ENCODE peak calls at places on chromosomes 12 and 14, in four cellular contexts. I, T, F and L are unnamed samples.

GRCh38 chr14:60482743-60483142 is 3.1 kb downstream of the C14orf39 start:
- DNase-seq in T (no peak), I (no peak), F (no peak), L (peak)

GRCh38 chr14:97380539-97380941 is 583.4 kb downstream of the VRK1 start:
- DNase-seq in F (peak), T (no peak), I (no peak), L (no peak)

GRCh38 chr12:124754949-124755800 is 108.5 kb downstream of the SCARB1 start:
- DNase-seq in I (no peak), F (no peak), T (no peak), L (peak)

GRCh38 chr14:74029136-74029535 is 10.0 kb downstream of the BBOF1 start:
- DNase-seq in T (no peak), F (no peak), I (no peak), L (no peak)

GRCh38 chr14:49966304-49966809 is 73.5 kb downstream of the ARF6 start:
- DNase-seq in T (no peak), I (no peak), F (peak), L (no peak)

GRCh38 chr12:47110011-47110541 is 30.3 kb upstream of the AMIGO2 start:
- DNase-seq in T (no peak), F (no peak), I (no peak), L (no peak)

GRCh38 chr14:33589334-33589733 is 361.5 kb downstream of the EGLN3 start:
- DNase-seq in F (no peak), I (no peak), T (no peak), L (peak)

GRCh38 chr14:37054869-37055268 is 117.5 kb downstream of the SLC25A21 start:
- DNase-seq in F (no peak), I (no peak), T (no peak), L (no peak)

GRCh38 chr12:88255847-88256246 is 113.7 kb downstream of the TMTC3 start:
- DNase-seq in F (no peak), I (no peak), T (no peak), L (no peak)

GRCh38 chr12:108270035-108270840 is 68.9 kb downstream of the CMKLR1 start:
- DNase-seq in T (no peak), F (no peak), I (no peak), L (no peak)

GRCh38 chr12:114168061-114168460 is 201.9 kb upstream of the RBM19 start:
- DNase-seq in F (no peak), I (no peak), T (no peak), L (peak)
- TF ChIP-seq ELK1 in F (no peak), I (no peak), T (no peak), L (no peak)

GRCh38 chr14:53652068-53652467 is 304.6 kb downstream of the BMP4 start:
- DNase-seq in I (no peak), T (no peak), F (no peak), L (no peak)

DNA sequence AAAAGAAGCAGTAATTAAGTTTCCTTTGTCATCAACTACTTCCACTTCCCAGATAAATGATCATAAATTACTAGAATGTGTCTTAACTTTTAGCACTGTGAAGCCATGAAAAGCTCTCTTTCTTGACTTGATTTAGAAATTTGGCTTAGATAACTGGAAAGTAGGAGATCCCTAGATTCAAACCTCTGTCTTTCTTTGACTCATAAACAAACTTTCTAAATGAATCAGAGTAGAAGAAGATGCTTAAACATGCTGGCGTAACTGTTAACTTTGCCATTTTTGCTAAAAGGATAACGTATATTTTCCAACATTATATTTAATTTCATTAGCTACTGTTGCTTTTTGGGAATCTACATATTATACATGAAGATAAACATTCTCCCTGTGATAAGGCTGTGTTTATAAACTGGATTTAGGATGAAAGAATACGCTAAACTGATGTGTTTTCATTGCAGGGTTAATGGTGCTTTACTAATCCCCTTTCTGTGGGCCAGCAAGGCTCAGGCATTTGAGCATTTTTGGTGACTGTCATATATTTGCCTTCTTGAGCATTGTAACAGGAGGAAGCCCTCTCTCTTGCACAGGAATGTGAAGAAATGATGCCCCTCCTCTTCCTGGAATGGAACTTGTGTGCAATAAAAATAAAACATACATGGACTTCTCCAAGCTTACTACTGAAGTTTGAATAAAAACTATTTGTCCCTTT is 301.4 kb downstream of the BMP4 start:
- DNase-seq in I (no peak), T (no peak), F (no peak), L (no peak)
- TF ChIP-seq ELK1 in I (no peak), T (no peak), F (no peak), L (no peak)

GRCh38 chr12:123336530-123336929 is 28.1 kb downstream of the SBNO1 start:
- DNase-seq in T (no peak), I (no peak), F (no peak), L (no peak)

GRCh38 chr12:123335490-123335889 is 29.2 kb downstream of the SBNO1 start:
- DNase-seq in I (no peak), F (no peak), T (no peak), L (no peak)

DNA sequence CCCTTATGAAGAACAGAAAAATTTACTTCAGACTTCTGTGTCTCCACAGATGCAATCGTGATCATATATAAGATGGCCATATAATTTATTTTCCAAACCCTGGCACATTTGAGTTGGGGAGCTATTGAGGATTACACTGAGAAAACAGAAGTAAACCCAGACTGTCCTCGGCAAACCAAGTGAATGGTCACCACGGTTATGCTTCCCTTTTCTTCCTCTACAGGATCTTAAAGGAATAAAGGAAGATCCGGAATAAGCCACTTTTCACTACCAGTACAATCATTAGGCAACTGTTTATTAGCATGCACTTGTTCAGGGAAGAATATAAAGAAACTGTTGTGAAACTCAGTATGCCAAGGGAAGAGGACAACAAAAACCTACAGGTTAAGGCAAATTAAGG is 27.6 kb downstream of the SBNO1 start:
- DNase-seq in I (no peak), F (no peak), T (no peak), L (no peak)
- TF ChIP-seq ELK1 in I (no peak), F (no peak), T (no peak), L (no peak)

DNA sequence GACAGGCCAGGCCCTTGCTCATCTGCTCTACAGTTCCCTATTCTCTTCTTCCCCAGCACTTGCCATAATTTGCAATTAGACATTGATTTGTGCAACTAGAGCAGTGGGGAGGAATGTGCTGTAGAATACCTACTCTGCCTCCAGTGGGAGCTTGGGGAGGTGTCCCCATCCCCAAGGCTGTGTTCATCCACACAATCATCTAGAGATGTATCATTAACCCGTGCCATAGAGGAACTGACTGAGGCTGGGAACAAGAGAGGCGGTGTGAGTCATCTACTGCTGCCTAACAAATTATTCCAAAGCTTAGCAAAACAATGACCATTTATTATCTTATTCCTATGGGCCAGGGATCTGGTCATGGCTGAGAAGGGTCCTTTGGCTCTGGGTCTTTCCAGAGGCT is 5.1 kb upstream of the OTUB2 start:
- DNase-seq in I (no peak), T (no peak), F (peak), L (peak)
- TF ChIP-seq ELK1 in I (no peak), T (no peak), F (no peak), L (no peak)

DNA sequence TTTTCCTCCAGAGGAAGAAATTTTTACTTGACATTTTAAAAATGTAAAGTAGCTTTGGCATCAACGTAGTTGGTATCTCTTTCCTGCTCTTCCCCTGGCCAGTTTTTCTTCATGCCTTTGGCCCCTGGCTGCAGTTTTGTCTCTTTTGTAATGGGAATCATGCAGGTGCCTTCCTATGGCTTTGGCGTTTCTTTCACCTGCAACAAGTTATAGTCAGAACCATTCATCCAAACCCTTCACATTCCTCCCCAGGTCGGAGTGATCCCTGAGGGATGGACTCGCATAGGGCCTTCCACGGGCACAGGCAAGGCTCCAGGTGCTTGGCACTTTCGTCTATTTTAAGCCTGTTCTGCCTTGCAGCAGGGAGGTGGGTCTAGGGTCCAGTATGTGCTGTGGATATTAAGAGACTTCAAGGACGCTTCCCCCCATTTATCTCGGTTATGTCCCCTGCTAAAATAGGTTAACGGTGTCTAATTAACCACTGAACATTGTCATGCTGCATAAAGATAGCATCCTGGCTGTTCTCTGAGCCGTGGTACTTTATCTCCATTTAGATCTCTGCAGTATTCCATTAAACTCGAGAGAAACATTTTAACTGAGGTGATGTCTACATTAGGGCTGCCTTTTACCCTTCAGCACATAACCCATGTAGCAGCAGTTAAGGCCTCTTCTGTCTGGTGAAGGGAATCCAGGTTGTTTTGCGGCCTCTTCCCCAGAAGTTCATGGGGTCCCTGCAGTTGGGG is 66.3 kb downstream of the IFT43 start:
- DNase-seq in T (no peak), F (no peak), I (no peak), L (no peak)
- TF ChIP-seq ELK1 in T (no peak), F (no peak), I (no peak), L (no peak)

DNA sequence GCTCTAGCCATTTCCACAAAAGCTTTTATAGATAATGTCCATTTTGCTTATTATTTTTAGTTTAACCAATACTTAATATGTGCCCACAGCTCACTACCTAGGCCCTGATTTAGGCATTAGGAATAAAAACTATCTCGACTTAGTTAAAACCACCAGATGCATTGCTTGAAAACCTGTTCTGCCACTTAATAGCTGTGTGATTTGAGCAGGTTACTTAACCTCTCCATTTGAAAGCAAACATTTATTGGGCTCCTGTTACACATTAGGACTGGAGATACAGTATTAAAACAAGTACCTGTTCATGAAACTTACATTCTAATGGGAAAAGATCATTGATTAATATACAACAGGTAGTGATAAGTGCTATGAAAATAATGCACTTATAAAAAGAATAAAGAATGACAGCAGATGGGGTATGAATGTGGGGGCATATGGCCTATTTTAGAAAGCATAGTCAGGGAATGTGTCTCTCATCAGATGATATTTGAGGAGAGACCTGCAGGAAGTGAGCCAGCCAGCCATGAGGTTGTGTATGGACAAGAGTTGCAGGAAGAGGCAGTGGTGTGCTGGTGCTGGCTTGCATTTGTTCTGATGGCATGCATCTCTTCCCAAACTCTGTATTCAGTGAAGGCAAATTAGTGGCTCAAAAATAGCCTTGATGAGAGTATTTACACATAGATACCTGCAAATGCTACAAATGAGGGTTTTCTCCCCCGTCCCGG is 34.3 kb downstream of the NOPCHAP1 start:
- DNase-seq in F (no peak), I (no peak), T (no peak), L (no peak)
- TF ChIP-seq ELK1 in F (no peak), I (no peak), T (no peak), L (no peak)

DNA sequence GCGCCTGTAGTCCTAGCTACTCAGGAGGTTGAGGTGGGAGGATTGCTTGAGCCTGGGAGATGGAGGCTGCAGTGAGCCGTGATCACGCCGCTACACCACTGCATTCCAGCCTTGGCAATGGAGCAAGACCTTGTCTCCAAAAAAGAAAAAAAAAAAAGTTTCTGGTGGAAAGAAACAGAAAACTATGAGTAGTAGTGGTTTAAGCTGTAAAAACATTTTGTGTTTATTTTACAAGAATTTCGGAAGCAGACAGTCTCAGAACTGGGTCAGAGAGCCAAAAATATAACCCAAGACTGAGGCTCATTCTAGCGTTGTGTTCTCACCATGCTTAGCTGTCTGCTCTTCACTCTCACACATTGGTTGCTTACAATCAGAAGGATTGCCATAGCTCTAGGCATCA is 117.8 kb upstream of the RASSF8 start:
- DNase-seq in I (no peak), F (no peak), T (no peak), L (peak)
- TF ChIP-seq ELK1 in I (no peak), F (no peak), T (no peak), L (no peak)